ENCODE peak calls at places on chromosomes 12 and 14, in seven cellular contexts. One of them, this sample, is unnamed.

GRCh38 chr12:132049876-132050275 is 94.2 kb downstream of the DDX51 start:
- DNase-seq in tibial nerve: no peak
- DNase-seq in left ventricle myocardium inferior: no peak
- DNase-seq in IMR-90: no peak
- DNase-seq in AG04449: no peak
- DNase-seq in cardiac muscle cell: no peak
- DNase-seq in brain microvascular endothelial cell: no peak
- DNase-seq in this sample: no peak

GRCh38 chr14:39033371-39033770 is 69.7 kb downstream of the SEC23A start:
- DNase-seq in tibial nerve: no peak
- DNase-seq in left ventricle myocardium inferior: no peak
- DNase-seq in IMR-90: peak; percentile 61
- DNase-seq in AG04449: no peak
- DNase-seq in cardiac muscle cell: no peak
- DNase-seq in brain microvascular endothelial cell: peak; percentile 35
- DNase-seq in this sample: no peak

GRCh38 chr12:30519535-30519934 is 176.1 kb downstream of the IPO8 start:
- DNase-seq in tibial nerve: no peak
- DNase-seq in left ventricle myocardium inferior: no peak
- DNase-seq in IMR-90: no peak
- DNase-seq in AG04449: no peak
- DNase-seq in cardiac muscle cell: no peak
- DNase-seq in brain microvascular endothelial cell: no peak
- DNase-seq in this sample: no peak

GRCh38 chr12:59041241-59042121 is 121.2 kb upstream of the LRIG3 start:
- DNase-seq in tibial nerve: no peak
- DNase-seq in left ventricle myocardium inferior: no peak
- DNase-seq in IMR-90: peak; percentile 96
- DNase-seq in AG04449: peak; percentile 78
- DNase-seq in cardiac muscle cell: peak; percentile 87
- DNase-seq in brain microvascular endothelial cell: peak; percentile 60
- DNase-seq in this sample: peak; percentile 81

GRCh38 chr14:96904201-96904600 is 107.0 kb downstream of the VRK1 start:
- DNase-seq in tibial nerve: no peak
- DNase-seq in left ventricle myocardium inferior: no peak
- DNase-seq in IMR-90: peak; percentile 41
- DNase-seq in AG04449: no peak
- DNase-seq in cardiac muscle cell: no peak
- DNase-seq in brain microvascular endothelial cell: no peak
- DNase-seq in this sample: no peak

GRCh38 chr14:21711360-21711961 is 37.8 kb upstream of the OR4E1 start:
- DNase-seq in tibial nerve: no peak
- DNase-seq in left ventricle myocardium inferior: no peak
- DNase-seq in IMR-90: peak; percentile 53
- DNase-seq in AG04449: peak; percentile 4
- DNase-seq in cardiac muscle cell: peak; percentile 69
- DNase-seq in brain microvascular endothelial cell: peak; percentile 59
- DNase-seq in this sample: peak; percentile 56

GRCh38 chr12:22103418-22103817 is 57.4 kb downstream of the CMAS start:
- DNase-seq in tibial nerve: no peak
- DNase-seq in left ventricle myocardium inferior: no peak
- DNase-seq in IMR-90: no peak
- DNase-seq in AG04449: no peak
- DNase-seq in cardiac muscle cell: no peak
- DNase-seq in brain microvascular endothelial cell: no peak
- DNase-seq in this sample: no peak

GRCh38 chr14:50039734-50040400 is 76.5 kb downstream of the VCPKMT start:
- DNase-seq in tibial nerve: no peak
- DNase-seq in left ventricle myocardium inferior: peak; percentile 42
- DNase-seq in IMR-90: no peak
- DNase-seq in AG04449: no peak
- DNase-seq in cardiac muscle cell: peak; percentile 93
- DNase-seq in brain microvascular endothelial cell: peak; percentile 72
- DNase-seq in this sample: peak; percentile 31

GRCh38 chr12:34033628-34034296 is 11.5 kb downstream of the ALG10 start:
- DNase-seq in tibial nerve: no peak
- DNase-seq in left ventricle myocardium inferior: no peak
- DNase-seq in IMR-90: peak; percentile 42
- DNase-seq in AG04449: no peak
- DNase-seq in cardiac muscle cell: peak; percentile 46
- DNase-seq in brain microvascular endothelial cell: peak; percentile 13
- DNase-seq in this sample: peak; percentile 55

GRCh38 chr14:100965296-100965695 is 61.8 kb upstream of the RTL1 start:
- DNase-seq in tibial nerve: no peak
- DNase-seq in left ventricle myocardium inferior: no peak
- DNase-seq in IMR-90: no peak
- DNase-seq in AG04449: no peak
- DNase-seq in cardiac muscle cell: no peak
- DNase-seq in brain microvascular endothelial cell: no peak
- DNase-seq in this sample: no peak

GRCh38 chr12:42187799-42188198 is 43.1 kb upstream of the GXYLT1 start:
- DNase-seq in tibial nerve: no peak
- DNase-seq in left ventricle myocardium inferior: no peak
- DNase-seq in IMR-90: no peak
- DNase-seq in AG04449: no peak
- DNase-seq in cardiac muscle cell: no peak
- DNase-seq in brain microvascular endothelial cell: no peak
- DNase-seq in this sample: no peak

GRCh38 chr12:121820056-121820455 is 16.2 kb downstream of the SETD1B start:
- DNase-seq in tibial nerve: no peak
- DNase-seq in left ventricle myocardium inferior: no peak
- DNase-seq in IMR-90: no peak
- DNase-seq in AG04449: no peak
- DNase-seq in cardiac muscle cell: no peak
- DNase-seq in brain microvascular endothelial cell: no peak
- DNase-seq in this sample: no peak

GRCh38 chr14:101560534-101561113 is 671 bp upstream of the DIO3 start:
- DNase-seq in tibial nerve: no peak
- DNase-seq in left ventricle myocardium inferior: no peak
- DNase-seq in IMR-90: no peak
- DNase-seq in AG04449: no peak
- DNase-seq in cardiac muscle cell: no peak
- DNase-seq in brain microvascular endothelial cell: no peak
- DNase-seq in this sample: no peak

GRCh38 chr12:103956515-103957027 is 9.1 kb upstream of the TDG start:
- DNase-seq in tibial nerve: no peak
- DNase-seq in left ventricle myocardium inferior: no peak
- DNase-seq in IMR-90: no peak
- DNase-seq in AG04449: no peak
- DNase-seq in cardiac muscle cell: no peak
- DNase-seq in brain microvascular endothelial cell: no peak
- DNase-seq in this sample: no peak

GRCh38 chr12:59559702-59560101 is 36.1 kb upstream of the SLC16A7 start:
- DNase-seq in tibial nerve: no peak
- DNase-seq in left ventricle myocardium inferior: no peak
- DNase-seq in IMR-90: no peak
- DNase-seq in AG04449: no peak
- DNase-seq in cardiac muscle cell: no peak
- DNase-seq in brain microvascular endothelial cell: no peak
- DNase-seq in this sample: no peak

GRCh38 chr12:85626031-85626781 is 210.0 kb downstream of the RASSF9 start:
- DNase-seq in tibial nerve: no peak
- DNase-seq in left ventricle myocardium inferior: no peak
- DNase-seq in IMR-90: peak; percentile 88
- DNase-seq in AG04449: peak; percentile 21
- DNase-seq in cardiac muscle cell: peak; percentile 90
- DNase-seq in brain microvascular endothelial cell: peak; percentile 64
- DNase-seq in this sample: peak; percentile 72

GRCh38 chr12:52369220-52369619 is 1.9 kb upstream of the KRT85 start:
- DNase-seq in tibial nerve: no peak
- DNase-seq in left ventricle myocardium inferior: no peak
- DNase-seq in IMR-90: no peak
- DNase-seq in AG04449: no peak
- DNase-seq in cardiac muscle cell: no peak
- DNase-seq in brain microvascular endothelial cell: peak; percentile 16
- DNase-seq in this sample: no peak

GRCh38 chr12:108509806-108510205 is 5.3 kb upstream of the FICD start:
- DNase-seq in tibial nerve: no peak
- DNase-seq in left ventricle myocardium inferior: no peak
- DNase-seq in IMR-90: no peak
- DNase-seq in AG04449: no peak
- DNase-seq in cardiac muscle cell: no peak
- DNase-seq in brain microvascular endothelial cell: no peak
- DNase-seq in this sample: no peak

GRCh38 chr12:42588981-42589464 is 523 bp downstream of the PRICKLE1 start:
- DNase-seq in tibial nerve: peak; percentile 12
- DNase-seq in left ventricle myocardium inferior: peak; percentile 34
- DNase-seq in IMR-90: peak; percentile 38
- DNase-seq in AG04449: no peak
- DNase-seq in cardiac muscle cell: peak; percentile 51
- DNase-seq in brain microvascular endothelial cell: peak; percentile 22
- DNase-seq in this sample: no peak

GRCh38 chr12:120117961-120118709 is 1.6 kb upstream of the RAB35 start:
- DNase-seq in tibial nerve: no peak
- DNase-seq in left ventricle myocardium inferior: no peak
- DNase-seq in IMR-90: peak; percentile 67
- DNase-seq in AG04449: no peak
- DNase-seq in cardiac muscle cell: peak; percentile 24
- DNase-seq in brain microvascular endothelial cell: no peak
- DNase-seq in this sample: peak; percentile 64

GRCh38 chr12:117048585-117048904 is 50.7 kb downstream of the TESC start:
- DNase-seq in tibial nerve: no peak
- DNase-seq in left ventricle myocardium inferior: no peak
- DNase-seq in IMR-90: no peak
- DNase-seq in AG04449: no peak
- DNase-seq in cardiac muscle cell: no peak
- DNase-seq in brain microvascular endothelial cell: no peak
- DNase-seq in this sample: no peak
- H3K4me3 ChIP-seq in tibial nerve: no peak overlapping the region
- H3K4me3 ChIP-seq in left ventricle myocardium inferior: peak overlapping the region; percentile 28
- H3K4me3 ChIP-seq in IMR-90: no peak overlapping the region
- H3K4me3 ChIP-seq in AG04449: no peak overlapping the region
- H3K4me3 ChIP-seq in cardiac muscle cell: no peak overlapping the region
- H3K4me3 ChIP-seq in brain microvascular endothelial cell: no peak overlapping the region
- H3K4me3 ChIP-seq in this sample: no peak overlapping the region

DNA sequence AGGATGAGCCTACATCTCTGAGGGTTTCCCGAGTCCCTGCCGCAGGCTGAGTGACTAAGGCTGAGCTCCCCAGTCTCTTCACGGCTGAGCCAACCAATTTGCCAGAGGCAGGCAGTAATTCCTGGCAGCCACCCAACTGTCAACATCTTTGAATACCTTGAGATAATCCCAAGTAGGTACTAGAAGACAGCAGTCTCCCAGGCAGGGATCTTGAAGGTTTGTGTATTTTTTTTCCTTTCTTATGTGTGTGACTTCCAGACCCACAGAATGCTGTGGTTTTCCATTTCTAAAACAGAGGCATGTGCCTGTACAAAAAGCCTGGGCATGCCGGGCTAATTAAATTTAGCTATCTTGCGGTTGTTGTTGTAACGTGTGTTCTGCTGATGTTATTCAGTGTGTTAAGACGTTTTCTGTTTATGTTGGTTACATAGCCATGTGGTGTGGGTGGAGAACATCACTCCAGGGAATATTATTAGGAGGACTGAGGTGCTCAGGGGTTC is 155.5 kb downstream of the ANO2 start:
- DNase-seq in tibial nerve: no peak
- DNase-seq in left ventricle myocardium inferior: no peak
- DNase-seq in IMR-90: no peak
- DNase-seq in AG04449: no peak
- DNase-seq in cardiac muscle cell: no peak
- DNase-seq in brain microvascular endothelial cell: no peak
- DNase-seq in this sample: no peak
- TF ChIP-seq CTCF in tibial nerve: no peak
- TF ChIP-seq CTCF in left ventricle myocardium inferior: no peak
- TF ChIP-seq CTCF in IMR-90: no peak
- TF ChIP-seq CTCF in AG04449: no peak
- TF ChIP-seq CTCF in cardiac muscle cell: no peak
- TF ChIP-seq CTCF in brain microvascular endothelial cell: no peak
- TF ChIP-seq CTCF in this sample: no peak

DNA sequence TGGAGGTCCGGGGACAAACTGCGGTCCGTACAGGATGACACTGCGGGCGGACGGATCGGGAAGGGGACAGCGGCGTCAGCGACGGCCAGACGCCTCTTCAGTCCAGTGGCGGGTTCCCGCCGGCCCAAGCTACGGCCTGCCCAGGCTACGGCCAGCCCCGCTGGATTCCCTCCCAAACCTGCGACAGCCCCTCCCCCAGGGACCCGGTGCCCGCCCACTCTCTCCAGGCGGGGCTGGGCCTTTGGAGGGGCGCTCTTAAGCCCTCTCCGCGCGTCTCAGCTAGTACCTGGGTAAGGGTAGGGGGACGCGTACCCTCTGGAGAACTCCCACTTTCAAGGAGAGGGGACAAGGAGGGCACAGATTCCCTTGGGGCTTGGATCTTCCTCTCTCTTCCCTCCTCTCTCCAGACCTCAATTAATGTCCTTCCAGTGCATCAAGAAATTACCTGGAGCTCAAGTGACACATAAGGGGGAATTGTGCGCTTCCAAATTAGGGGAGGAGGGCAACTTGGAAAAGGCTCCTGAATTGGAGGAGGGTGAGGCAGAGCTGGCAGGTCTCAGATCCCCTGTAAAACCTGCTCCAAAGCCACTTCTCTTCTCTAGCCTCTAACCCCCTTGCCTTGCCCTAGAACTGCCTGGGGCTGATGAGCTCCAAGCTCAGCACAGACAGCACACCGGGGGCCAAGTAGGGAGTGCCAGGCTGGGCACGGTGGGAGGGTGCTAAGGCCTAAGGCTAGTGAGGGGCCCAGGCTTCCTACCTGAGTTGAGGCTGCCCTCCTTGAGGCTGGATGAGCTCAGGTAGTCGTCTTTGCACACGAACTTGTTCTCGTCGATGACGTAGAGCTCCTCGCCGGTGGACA is 3.1 kb downstream of the LHX5 start:
- DNase-seq in tibial nerve: no peak
- DNase-seq in left ventricle myocardium inferior: no peak
- DNase-seq in IMR-90: no peak
- DNase-seq in AG04449: no peak
- DNase-seq in cardiac muscle cell: no peak
- DNase-seq in brain microvascular endothelial cell: no peak
- DNase-seq in this sample: no peak
- H3K4me3 ChIP-seq in tibial nerve: no peak overlapping the region
- H3K4me3 ChIP-seq in left ventricle myocardium inferior: no peak overlapping the region
- H3K4me3 ChIP-seq in IMR-90: no peak overlapping the region
- H3K4me3 ChIP-seq in AG04449: no peak overlapping the region
- H3K4me3 ChIP-seq in cardiac muscle cell: no peak overlapping the region
- H3K4me3 ChIP-seq in brain microvascular endothelial cell: no peak overlapping the region
- H3K4me3 ChIP-seq in this sample: no peak overlapping the region

DNA sequence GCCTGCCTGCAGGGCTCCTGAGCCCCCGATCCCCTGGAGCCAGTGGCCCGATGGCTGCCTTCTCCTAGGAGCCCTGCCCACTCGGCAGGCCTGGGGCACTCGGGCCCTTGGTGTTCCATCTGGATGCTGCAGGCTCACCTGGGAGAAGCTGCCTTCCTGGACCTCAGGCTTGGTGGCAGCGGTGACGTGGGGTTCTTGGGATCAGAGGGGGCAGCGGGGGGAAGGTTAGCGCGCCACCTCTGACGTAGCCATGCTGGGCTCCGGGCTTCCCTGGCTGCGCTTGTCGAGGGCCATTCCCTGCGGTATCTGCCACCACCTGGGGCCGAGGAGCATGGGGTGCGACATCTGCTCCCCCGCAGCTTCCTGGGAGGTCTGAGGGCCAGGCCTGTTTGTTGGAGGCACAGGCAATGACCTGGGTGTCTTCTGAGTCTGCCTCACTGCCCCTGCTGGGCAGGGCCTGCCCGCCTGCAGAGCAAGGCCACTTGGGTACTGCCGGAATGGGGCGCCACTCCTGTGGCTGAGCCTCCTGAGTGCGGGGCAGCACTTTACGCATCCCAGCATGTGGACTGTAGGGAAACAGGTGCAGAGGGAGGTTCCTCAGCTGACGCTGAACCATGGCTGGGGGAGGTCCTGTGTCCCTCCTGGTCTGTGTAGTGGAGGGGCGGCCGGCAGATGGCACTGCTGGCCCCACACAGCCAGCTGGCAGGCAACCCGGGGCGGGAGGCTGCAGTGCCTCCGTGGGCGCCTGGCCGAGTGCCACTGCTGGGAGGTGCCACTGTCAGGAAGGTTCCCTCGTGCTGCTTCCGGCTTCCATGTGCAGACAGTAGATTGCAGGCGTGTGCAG is 20.3 kb downstream of the MTA1 start:
- DNase-seq in tibial nerve: no peak
- DNase-seq in left ventricle myocardium inferior: no peak
- DNase-seq in IMR-90: no peak
- DNase-seq in AG04449: no peak
- DNase-seq in cardiac muscle cell: no peak
- DNase-seq in brain microvascular endothelial cell: no peak
- DNase-seq in this sample: no peak
- TF ChIP-seq CTCF in tibial nerve: no peak
- TF ChIP-seq CTCF in left ventricle myocardium inferior: no peak
- TF ChIP-seq CTCF in IMR-90: no peak
- TF ChIP-seq CTCF in AG04449: no peak
- TF ChIP-seq CTCF in cardiac muscle cell: no peak
- TF ChIP-seq CTCF in brain microvascular endothelial cell: no peak
- TF ChIP-seq CTCF in this sample: no peak

This sample was measured in foreskin fibroblast.